ENCODE peak calls at places on chromosome 12, in nine cellular contexts. I, Z, R, F, Y, Q, E, M and L are unnamed samples.

GRCh38 chr12:120711411-120711810 is 1.2 kb downstream of the UNC119B start:
- DNase-seq in F (peak), Z (no peak), E (no peak), I (peak), R (no peak), M (no peak), Y (no peak), Q (no peak), L (no peak)

GRCh38 chr12:59657711-59658110 is 61.9 kb downstream of the SLC16A7 start:
- DNase-seq in Q (no peak), E (no peak), R (no peak), I (no peak), M (no peak), Z (no peak), Y (no peak), F (no peak), L (no peak)

GRCh38 chr12:4143909-4144308 is 129.7 kb upstream of the CCND2 start:
- DNase-seq in F (no peak), I (no peak), R (no peak), Z (no peak), Y (peak), Q (no peak), E (no peak), M (no peak), L (peak)

GRCh38 chr12:104925501-104925900 is 32.6 kb downstream of the SLC41A2 start:
- DNase-seq in M (no peak), I (no peak), Y (no peak), Z (no peak), R (no peak), F (no peak), Q (no peak), E (no peak), L (no peak)

GRCh38 chr12:46267618-46268348 is 1.1 kb downstream of the SLC38A1 start:
- DNase-seq in Q (no peak), F (peak), E (no peak), R (peak), M (no peak), I (peak), Y (peak), Z (peak), L (peak)

GRCh38 chr12:125403145-125403789 is 338.0 kb downstream of the AACS start:
- DNase-seq in R (peak), M (no peak), Q (no peak), F (peak), Z (no peak), E (no peak), I (peak), Y (no peak), L (peak)

GRCh38 chr12:47088021-47088944 is 8.5 kb upstream of the AMIGO2 start:
- DNase-seq in Z (no peak), M (no peak), Y (no peak), E (no peak), R (no peak), F (peak), Q (no peak), I (peak), L (no peak)

GRCh38 chr12:128976120-128976519 is 122.8 kb downstream of the GLT1D1 start:
- DNase-seq in R (peak), I (peak), M (no peak), Y (no peak), E (peak), Q (no peak), F (no peak), Z (peak), L (no peak)

GRCh38 chr12:46020768-46021167 is 30.4 kb upstream of the SCAF11 start:
- DNase-seq in R (no peak), Q (no peak), F (no peak), Z (no peak), E (no peak), M (no peak), Y (no peak), I (no peak), L (no peak)

GRCh38 chr12:48907243-48907642 is 18.0 kb downstream of the FKBP11 start:
- DNase-seq in M (no peak), Q (no peak), Y (no peak), Z (no peak), F (peak), I (no peak), E (no peak), R (no peak), L (no peak)

GRCh38 chr12:110737532-110737931 is 5.2 kb downstream of the PPP1CC start:
- DNase-seq in F (no peak), I (no peak), Q (no peak), Z (no peak), E (no peak), M (no peak), Y (no peak), R (no peak), L (no peak)

GRCh38 chr12:32454075-32454474 is 54.7 kb downstream of the FGD4 start:
- DNase-seq in E (no peak), Q (no peak), I (no peak), R (peak), Y (no peak), F (peak), M (no peak), Z (no peak), L (peak)

GRCh38 chr12:86663173-86663572 is 407.0 kb upstream of the MGAT4C start:
- DNase-seq in Y (no peak), Z (no peak), Q (no peak), F (no peak), M (no peak), E (no peak), I (no peak), R (no peak), L (no peak)

GRCh38 chr12:13095266-13095995 is 8.0 kb downstream of the GSG1 start:
- DNase-seq in F (peak), Z (no peak), Q (no peak), E (peak), I (peak), M (no peak), R (no peak), Y (no peak), L (no peak)

GRCh38 chr12:34398706-34399630 is 376.7 kb downstream of the ALG10 start:
- DNase-seq in F (no peak), R (no peak), I (no peak), Z (no peak), M (no peak), E (no peak), Y (peak), Q (peak), L (no peak)

GRCh38 chr12:50537538-50537919 is 32.7 kb downstream of the DIP2B start:
- DNase-seq in M (no peak), F (peak), Q (no peak), Z (no peak), Y (no peak), E (no peak), R (peak), I (no peak), L (peak)

GRCh38 chr12:63916561-63917476 is 72.3 kb downstream of the SRGAP1 start:
- DNase-seq in Z (no peak), M (no peak), E (no peak), Y (no peak), Q (no peak), I (no peak), F (peak), R (no peak), L (peak)

GRCh38 chr12:95218852-95219171 is 1.2 kb downstream of the VEZT start:
- DNase-seq in Y (peak), F (peak), Z (peak), M (no peak), Q (no peak), R (no peak), I (peak), E (no peak), L (peak)